ENCODE peak calls at places on chromosomes 16 and 17, in seven cellular contexts. One of them, this sample, is unnamed.

GRCh38 chr17:38701504-38702165 is 3.4 kb upstream of the MLLT6 start:
- DNase-seq in HepG2: peak; percentile 49
- DNase-seq in Peyer's patch: no peak
- DNase-seq in neural progenitor cell: no peak
- DNase-seq in HFF-Myc: no peak
- DNase-seq in CD8-positive, alpha-beta T cell: peak; percentile 45
- DNase-seq in activated B cell treated with CpG ODN at 0.5 μM for 24 hours: no peak
- DNase-seq in this sample: no peak

GRCh38 chr17:21372256-21372954 is 3.8 kb upstream of the KCNJ12 start:
- DNase-seq in CD8-positive, alpha-beta T cell: no peak
- DNase-seq in activated B cell treated with CpG ODN at 0.5 μM for 24 hours: no peak
- DNase-seq in neural progenitor cell: no peak
- DNase-seq in Peyer's patch: no peak
- DNase-seq in HepG2: no peak
- DNase-seq in HFF-Myc: no peak
- DNase-seq in this sample: no peak

GRCh38 chr17:50495918-50496317 is 12.3 kb upstream of the MYCBPAP start:
- DNase-seq in neural progenitor cell: no peak
- DNase-seq in CD8-positive, alpha-beta T cell: no peak
- DNase-seq in activated B cell treated with CpG ODN at 0.5 μM for 24 hours: no peak
- DNase-seq in Peyer's patch: no peak
- DNase-seq in HepG2: no peak
- DNase-seq in HFF-Myc: no peak
- DNase-seq in this sample: no peak

GRCh38 chr16:3021449-3022207 is 1.5 kb downstream of the TNFRSF12A start:
- DNase-seq in HepG2: peak; percentile 68
- DNase-seq in neural progenitor cell: peak; percentile 96
- DNase-seq in CD8-positive, alpha-beta T cell: peak; percentile 52
- DNase-seq in Peyer's patch: peak; percentile 88
- DNase-seq in HFF-Myc: peak; percentile 67
- DNase-seq in activated B cell treated with CpG ODN at 0.5 μM for 24 hours: peak; percentile 72
- DNase-seq in this sample: no peak

GRCh38 chr16:57752203-57752580 is 16.6 kb downstream of the KATNB1 start:
- DNase-seq in HFF-Myc: no peak
- DNase-seq in Peyer's patch: no peak
- DNase-seq in CD8-positive, alpha-beta T cell: no peak
- DNase-seq in HepG2: no peak
- DNase-seq in activated B cell treated with CpG ODN at 0.5 μM for 24 hours: no peak
- DNase-seq in neural progenitor cell: no peak
- DNase-seq in this sample: no peak

GRCh38 chr16:5907544-5907943 is 809.9 kb upstream of the EEF2KMT start:
- DNase-seq in HFF-Myc: no peak
- DNase-seq in HepG2: no peak
- DNase-seq in activated B cell treated with CpG ODN at 0.5 μM for 24 hours: no peak
- DNase-seq in Peyer's patch: no peak
- DNase-seq in CD8-positive, alpha-beta T cell: no peak
- DNase-seq in neural progenitor cell: no peak
- DNase-seq in this sample: no peak

GRCh38 chr17:82551779-82552457 is 32.4 kb downstream of the FOXK2 start:
- DNase-seq in activated B cell treated with CpG ODN at 0.5 μM for 24 hours: peak; percentile 71
- DNase-seq in Peyer's patch: peak; percentile 76
- DNase-seq in HFF-Myc: no peak
- DNase-seq in neural progenitor cell: peak; percentile 39
- DNase-seq in HepG2: peak; percentile 65
- DNase-seq in CD8-positive, alpha-beta T cell: peak; percentile 67
- DNase-seq in this sample: peak; percentile 70

GRCh38 chr16:17515421-17516210 is 44.9 kb upstream of the XYLT1 start:
- DNase-seq in activated B cell treated with CpG ODN at 0.5 μM for 24 hours: no peak
- DNase-seq in neural progenitor cell: no peak
- DNase-seq in CD8-positive, alpha-beta T cell: no peak
- DNase-seq in HepG2: no peak
- DNase-seq in Peyer's patch: no peak
- DNase-seq in HFF-Myc: peak; percentile 30
- DNase-seq in this sample: no peak

GRCh38 chr16:3971706-3972105 is 91.2 kb upstream of the CREBBP start:
- DNase-seq in HepG2: no peak
- DNase-seq in HFF-Myc: no peak
- DNase-seq in neural progenitor cell: no peak
- DNase-seq in CD8-positive, alpha-beta T cell: no peak
- DNase-seq in Peyer's patch: no peak
- DNase-seq in activated B cell treated with CpG ODN at 0.5 μM for 24 hours: no peak
- DNase-seq in this sample: no peak

GRCh38 chr17:61208301-61209098 is 191.1 kb upstream of the TBX2 start:
- DNase-seq in HepG2: no peak
- DNase-seq in activated B cell treated with CpG ODN at 0.5 μM for 24 hours: no peak
- DNase-seq in HFF-Myc: no peak
- DNase-seq in Peyer's patch: no peak
- DNase-seq in CD8-positive, alpha-beta T cell: no peak
- DNase-seq in neural progenitor cell: no peak
- DNase-seq in this sample: no peak

GRCh38 chr17:37050905-37051304 is 102.2 kb downstream of the AATF start:
- DNase-seq in HepG2: no peak
- DNase-seq in CD8-positive, alpha-beta T cell: no peak
- DNase-seq in neural progenitor cell: no peak
- DNase-seq in HFF-Myc: no peak
- DNase-seq in activated B cell treated with CpG ODN at 0.5 μM for 24 hours: no peak
- DNase-seq in Peyer's patch: no peak
- DNase-seq in this sample: no peak

GRCh38 chr16:19513377-19514053 is 8.4 kb downstream of the GDE1 start:
- DNase-seq in activated B cell treated with CpG ODN at 0.5 μM for 24 hours: no peak
- DNase-seq in HFF-Myc: no peak
- DNase-seq in CD8-positive, alpha-beta T cell: no peak
- DNase-seq in Peyer's patch: no peak
- DNase-seq in neural progenitor cell: no peak
- DNase-seq in HepG2: no peak
- DNase-seq in this sample: no peak

GRCh38 chr17:73401911-73402310 is 90.1 kb upstream of the CDC42EP4 start:
- DNase-seq in CD8-positive, alpha-beta T cell: no peak
- DNase-seq in neural progenitor cell: peak; percentile 28
- DNase-seq in Peyer's patch: no peak
- DNase-seq in HFF-Myc: no peak
- DNase-seq in activated B cell treated with CpG ODN at 0.5 μM for 24 hours: no peak
- DNase-seq in HepG2: peak; percentile 31
- DNase-seq in this sample: no peak

GRCh38 chr17:68491381-68491849 is 20.8 kb upstream of the PRKAR1A start:
- DNase-seq in Peyer's patch: no peak
- DNase-seq in activated B cell treated with CpG ODN at 0.5 μM for 24 hours: no peak
- DNase-seq in HFF-Myc: no peak
- DNase-seq in CD8-positive, alpha-beta T cell: no peak
- DNase-seq in HepG2: no peak
- DNase-seq in neural progenitor cell: no peak
- DNase-seq in this sample: no peak

GRCh38 chr17:79909121-79909520 is 69.9 kb upstream of the CBX4 start:
- DNase-seq in Peyer's patch: peak; percentile 16
- DNase-seq in activated B cell treated with CpG ODN at 0.5 μM for 24 hours: no peak
- DNase-seq in HepG2: no peak
- DNase-seq in HFF-Myc: no peak
- DNase-seq in neural progenitor cell: no peak
- DNase-seq in CD8-positive, alpha-beta T cell: no peak
- DNase-seq in this sample: no peak

GRCh38 chr17:51739245-51739886 is 419.1 kb downstream of the CA10 start:
- DNase-seq in HFF-Myc: no peak
- DNase-seq in neural progenitor cell: no peak
- DNase-seq in activated B cell treated with CpG ODN at 0.5 μM for 24 hours: no peak
- DNase-seq in Peyer's patch: no peak
- DNase-seq in CD8-positive, alpha-beta T cell: no peak
- DNase-seq in HepG2: no peak
- DNase-seq in this sample: no peak

GRCh38 chr16:30526137-30526822 is at the start of gene ZNF768:
- DNase-seq in activated B cell treated with CpG ODN at 0.5 μM for 24 hours: peak; percentile 67
- DNase-seq in CD8-positive, alpha-beta T cell: peak; percentile 30
- DNase-seq in Peyer's patch: no peak
- DNase-seq in HFF-Myc: no peak
- DNase-seq in neural progenitor cell: peak; percentile 87
- DNase-seq in HepG2: peak; percentile 38
- DNase-seq in this sample: peak; percentile 56

GRCh38 chr16:25264599-25264998 is 7.0 kb upstream of the ZKSCAN2 start:
- DNase-seq in neural progenitor cell: peak; percentile 15
- DNase-seq in HepG2: no peak
- DNase-seq in Peyer's patch: no peak
- DNase-seq in activated B cell treated with CpG ODN at 0.5 μM for 24 hours: no peak
- DNase-seq in CD8-positive, alpha-beta T cell: no peak
- DNase-seq in HFF-Myc: no peak
- DNase-seq in this sample: no peak

GRCh38 chr16:87854907-87855683 is 14.2 kb downstream of the SLC7A5 start:
- DNase-seq in activated B cell treated with CpG ODN at 0.5 μM for 24 hours: no peak
- DNase-seq in neural progenitor cell: no peak
- DNase-seq in HepG2: no peak
- DNase-seq in Peyer's patch: no peak
- DNase-seq in CD8-positive, alpha-beta T cell: no peak
- DNase-seq in HFF-Myc: no peak
- DNase-seq in this sample: no peak

GRCh38 chr16:57530531-57531252 is 5.7 kb downstream of the CCDC102A start:
- DNase-seq in HFF-Myc: no peak
- DNase-seq in CD8-positive, alpha-beta T cell: no peak
- DNase-seq in neural progenitor cell: no peak
- DNase-seq in activated B cell treated with CpG ODN at 0.5 μM for 24 hours: no peak
- DNase-seq in Peyer's patch: peak; percentile 46
- DNase-seq in HepG2: no peak
- DNase-seq in this sample: peak; percentile 7

GRCh38 chr17:82605939-82606600 is 42.2 kb downstream of the WDR45B start:
- DNase-seq in HepG2: no peak
- DNase-seq in activated B cell treated with CpG ODN at 0.5 μM for 24 hours: no peak
- DNase-seq in neural progenitor cell: no peak
- DNase-seq in HFF-Myc: no peak
- DNase-seq in Peyer's patch: no peak
- DNase-seq in CD8-positive, alpha-beta T cell: no peak
- DNase-seq in this sample: no peak

GRCh38 chr16:85231959-85232358 is 119.7 kb upstream of the CIBAR2 start:
- DNase-seq in Peyer's patch: no peak
- DNase-seq in neural progenitor cell: no peak
- DNase-seq in HFF-Myc: no peak
- DNase-seq in HepG2: no peak
- DNase-seq in activated B cell treated with CpG ODN at 0.5 μM for 24 hours: no peak
- DNase-seq in CD8-positive, alpha-beta T cell: no peak
- DNase-seq in this sample: no peak

GRCh38 chr17:9714801-9715200 is 69.5 kb downstream of the USP43 start:
- DNase-seq in HepG2: no peak
- DNase-seq in neural progenitor cell: no peak
- DNase-seq in CD8-positive, alpha-beta T cell: no peak
- DNase-seq in activated B cell treated with CpG ODN at 0.5 μM for 24 hours: no peak
- DNase-seq in Peyer's patch: no peak
- DNase-seq in HFF-Myc: no peak
- DNase-seq in this sample: no peak
- TF ChIP-seq CTCF in HepG2: no peak
- TF ChIP-seq CTCF in neural progenitor cell: no peak
- TF ChIP-seq CTCF in CD8-positive, alpha-beta T cell: no peak
- TF ChIP-seq CTCF in activated B cell treated with CpG ODN at 0.5 μM for 24 hours: no peak
- TF ChIP-seq CTCF in Peyer's patch: no peak
- TF ChIP-seq CTCF in HFF-Myc: no peak
- TF ChIP-seq CTCF in this sample: no peak

DNA sequence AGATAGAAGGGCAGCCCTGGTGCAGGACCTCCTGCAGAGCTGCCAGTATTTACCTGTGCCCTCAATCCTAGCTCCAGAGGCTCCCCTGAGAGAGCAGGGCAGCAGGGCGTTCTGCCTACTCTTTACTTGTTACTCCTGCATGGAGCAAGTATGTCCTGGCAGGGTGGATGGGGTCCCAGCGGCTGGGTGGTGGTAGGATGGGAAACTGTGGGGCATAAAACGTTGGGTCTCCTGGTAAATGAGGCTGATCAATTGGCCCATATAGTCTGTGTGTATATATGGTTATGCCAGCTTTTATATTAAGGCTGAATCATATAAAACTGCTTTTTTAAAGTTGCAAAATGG is 192.0 kb downstream of the NTN1 start:
- DNase-seq in activated B cell treated with CpG ODN at 0.5 μM for 24 hours: no peak
- DNase-seq in Peyer's patch: peak; percentile 22
- DNase-seq in HepG2: no peak
- DNase-seq in HFF-Myc: no peak
- DNase-seq in CD8-positive, alpha-beta T cell: no peak
- DNase-seq in neural progenitor cell: no peak
- DNase-seq in this sample: no peak
- TF ChIP-seq CTCF in activated B cell treated with CpG ODN at 0.5 μM for 24 hours: no peak
- TF ChIP-seq CTCF in Peyer's patch: no peak
- TF ChIP-seq CTCF in HepG2: no peak
- TF ChIP-seq CTCF in HFF-Myc: no peak
- TF ChIP-seq CTCF in CD8-positive, alpha-beta T cell: no peak
- TF ChIP-seq CTCF in neural progenitor cell: no peak
- TF ChIP-seq CTCF in this sample: no peak

DNA sequence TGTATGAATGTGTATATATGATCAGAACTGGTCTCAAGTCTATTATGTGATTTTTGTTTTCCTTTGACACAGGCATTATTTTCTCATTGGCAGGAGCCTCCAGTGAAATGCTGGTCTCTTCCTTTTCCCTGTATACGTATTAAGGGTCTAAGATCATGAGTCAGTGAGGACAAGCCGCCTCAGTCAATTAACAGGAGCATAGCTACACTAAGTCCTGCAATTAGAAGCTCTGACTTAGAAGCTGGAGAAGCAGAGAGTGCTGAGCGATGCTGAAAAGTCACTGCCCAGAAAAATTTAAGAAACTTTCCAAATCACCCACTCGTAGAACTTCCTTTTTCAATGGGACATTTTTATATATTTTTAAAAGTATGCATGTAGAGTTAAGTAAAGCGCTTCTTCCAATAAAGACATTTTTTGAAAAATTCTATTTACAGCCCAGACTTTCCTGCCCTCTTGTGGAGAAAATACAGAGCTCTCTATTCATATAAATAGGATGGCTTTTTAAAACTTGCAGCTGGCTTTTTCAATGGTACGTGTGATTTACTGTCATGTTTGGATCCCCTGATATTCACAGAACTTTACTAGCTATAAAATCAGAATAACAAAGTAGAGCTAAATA is 70.1 kb upstream of the PSMD7 start:
- DNase-seq in Peyer's patch: no peak
- DNase-seq in HFF-Myc: no peak
- DNase-seq in activated B cell treated with CpG ODN at 0.5 μM for 24 hours: no peak
- DNase-seq in HepG2: no peak
- DNase-seq in neural progenitor cell: peak; percentile 45
- DNase-seq in CD8-positive, alpha-beta T cell: no peak
- DNase-seq in this sample: no peak
- TF ChIP-seq CTCF in Peyer's patch: peak; percentile 32
- TF ChIP-seq CTCF in HFF-Myc: peak; percentile 54
- TF ChIP-seq CTCF in activated B cell treated with CpG ODN at 0.5 μM for 24 hours: no peak
- TF ChIP-seq CTCF in HepG2: peak; percentile 20
- TF ChIP-seq CTCF in neural progenitor cell: peak; percentile 77
- TF ChIP-seq CTCF in CD8-positive, alpha-beta T cell: no peak
- TF ChIP-seq CTCF in this sample: peak; percentile 43

GRCh38 chr17:28879886-28880571 is 17.5 kb downstream of the FLOT2 start:
- DNase-seq in CD8-positive, alpha-beta T cell: no peak
- DNase-seq in Peyer's patch: no peak
- DNase-seq in HFF-Myc: no peak
- DNase-seq in activated B cell treated with CpG ODN at 0.5 μM for 24 hours: no peak
- DNase-seq in neural progenitor cell: no peak
- DNase-seq in HepG2: no peak
- DNase-seq in this sample: no peak

GRCh38 chr17:28881533-28882056 is 15.9 kb downstream of the FLOT2 start:
- DNase-seq in Peyer's patch: no peak
- DNase-seq in CD8-positive, alpha-beta T cell: no peak
- DNase-seq in activated B cell treated with CpG ODN at 0.5 μM for 24 hours: no peak
- DNase-seq in HepG2: no peak
- DNase-seq in neural progenitor cell: no peak
- DNase-seq in HFF-Myc: no peak
- DNase-seq in this sample: no peak

GRCh38 chr17:28878158-28878910 is 19.2 kb downstream of the FLOT2 start:
- DNase-seq in neural progenitor cell: no peak
- DNase-seq in activated B cell treated with CpG ODN at 0.5 μM for 24 hours: no peak
- DNase-seq in Peyer's patch: no peak
- DNase-seq in HFF-Myc: no peak
- DNase-seq in HepG2: no peak
- DNase-seq in CD8-positive, alpha-beta T cell: no peak
- DNase-seq in this sample: no peak

GRCh38 chr17:28880572-28880945 is 17.0 kb downstream of the FLOT2 start:
- DNase-seq in neural progenitor cell: no peak
- DNase-seq in activated B cell treated with CpG ODN at 0.5 μM for 24 hours: no peak
- DNase-seq in Peyer's patch: no peak
- DNase-seq in CD8-positive, alpha-beta T cell: no peak
- DNase-seq in HFF-Myc: no peak
- DNase-seq in HepG2: no peak
- DNase-seq in this sample: no peak

GRCh38 chr17:28878981-28879380 is 18.6 kb downstream of the FLOT2 start:
- DNase-seq in activated B cell treated with CpG ODN at 0.5 μM for 24 hours: no peak
- DNase-seq in Peyer's patch: peak; percentile 64
- DNase-seq in neural progenitor cell: peak; percentile 54
- DNase-seq in HepG2: peak; percentile 57
- DNase-seq in CD8-positive, alpha-beta T cell: no peak
- DNase-seq in HFF-Myc: no peak
- DNase-seq in this sample: no peak
- TF ChIP-seq CTCF in activated B cell treated with CpG ODN at 0.5 μM for 24 hours: no peak
- TF ChIP-seq CTCF in Peyer's patch: peak; percentile 74
- TF ChIP-seq CTCF in neural progenitor cell: peak; percentile 50
- TF ChIP-seq CTCF in HepG2: peak; percentile 89
- TF ChIP-seq CTCF in CD8-positive, alpha-beta T cell: no peak
- TF ChIP-seq CTCF in HFF-Myc: peak; percentile 49
- TF ChIP-seq CTCF in this sample: no peak